ENCODE peak calls at places on chromosome 12, in five cellular contexts. M, U, G, P and S are unnamed samples.

GRCh38 chr12:2959508-2960431 is 573 bp downstream of the TEAD4 start:
- DNase-seq in M (no peak), G (no peak), P (no peak), U (no peak), S (peak)

GRCh38 chr12:2845280-2845679 is 10.4 kb upstream of the NRIP2 start:
- DNase-seq in U (no peak), G (no peak), P (no peak), M (no peak), S (peak)

GRCh38 chr12:48201516-48201915 is 1.6 kb downstream of the OR10AD1 start:
- DNase-seq in P (no peak), M (no peak), G (no peak), U (no peak), S (no peak)

GRCh38 chr12:26833692-26834168 is 736 bp upstream of the ITPR2 start:
- DNase-seq in G (peak), M (no peak), U (no peak), P (no peak), S (no peak)

GRCh38 chr12:46217686-46218508 is 50.9 kb downstream of the SLC38A1 start:
- DNase-seq in U (no peak), M (no peak), P (peak), G (peak), S (peak)

GRCh38 chr12:2959194-2959507 is at the start of gene TEAD4:
- DNase-seq in P (no peak), U (no peak), M (no peak), G (peak), S (peak)

GRCh38 chr12:48750215-48750614 is 33.7 kb upstream of the CCNT1 start:
- DNase-seq in G (no peak), M (no peak), P (no peak), U (no peak), S (no peak)

GRCh38 chr12:115103884-115104883 is 420.2 kb upstream of the TBX3 start:
- DNase-seq in G (no peak), U (no peak), P (no peak), M (no peak), S (no peak)

GRCh38 chr12:76020281-76020680 is 11.3 kb downstream of the PHLDA1 start:
- DNase-seq in M (peak), G (peak), U (peak), P (peak), S (no peak)

GRCh38 chr12:47188576-47189441 is 109.0 kb upstream of the AMIGO2 start:
- DNase-seq in M (peak), P (no peak), G (no peak), U (no peak), S (peak)

GRCh38 chr12:103623716-103624115 is 36.6 kb downstream of the STAB2 start:
- DNase-seq in M (no peak), G (no peak), U (no peak), P (no peak), S (no peak)

GRCh38 chr12:4472045-4472444 is 26.4 kb upstream of the FGF6 start:
- DNase-seq in P (no peak), M (no peak), U (no peak), G (no peak), S (no peak)